ENCODE peak calls at places on chromosomes 7 and 10, in five cellular contexts. One of them, this sample, is unnamed. For H3K9me3 and H3K36me3, the result is how much of the 10 kb centered on the place peaks cover.

GRCh38 chr7:117137868-117138267 is 184.6 kb downstream of the ST7 start:
- DNase-seq in left ventricle myocardium inferior: no peak
- DNase-seq in Peyer's patch: no peak
- DNase-seq in CD8-positive, alpha-beta T cell: no peak
- DNase-seq in transverse colon: no peak
- DNase-seq in this sample: no peak

GRCh38 chr10:50993817-50994251 is 80.5 kb upstream of the PRKG1 start:
- DNase-seq in left ventricle myocardium inferior: peak
- DNase-seq in Peyer's patch: peak
- DNase-seq in CD8-positive, alpha-beta T cell: no peak
- DNase-seq in transverse colon: no peak
- DNase-seq in this sample: no peak

GRCh38 chr10:116989439-116989838 is 15.5 kb downstream of the SHTN1 start:
- DNase-seq in left ventricle myocardium inferior: no peak
- DNase-seq in Peyer's patch: no peak
- DNase-seq in CD8-positive, alpha-beta T cell: no peak
- DNase-seq in transverse colon: no peak
- DNase-seq in this sample: no peak

GRCh38 chr7:36040679-36041078 is 112.4 kb upstream of the EEPD1 start:
- DNase-seq in left ventricle myocardium inferior: no peak
- DNase-seq in Peyer's patch: no peak
- DNase-seq in CD8-positive, alpha-beta T cell: no peak
- DNase-seq in transverse colon: no peak
- DNase-seq in this sample: no peak

GRCh38 chr7:88095-88926 is 104.1 kb upstream of the FAM20C start:
- DNase-seq in left ventricle myocardium inferior: no peak
- DNase-seq in Peyer's patch: peak
- DNase-seq in CD8-positive, alpha-beta T cell: no peak
- DNase-seq in transverse colon: no peak
- DNase-seq in this sample: no peak

GRCh38 chr7:101121996-101122932 is 4.6 kb upstream of the SERPINE1 start:
- DNase-seq in left ventricle myocardium inferior: peak
- DNase-seq in Peyer's patch: peak
- DNase-seq in CD8-positive, alpha-beta T cell: no peak
- DNase-seq in transverse colon: peak
- DNase-seq in this sample: no peak

GRCh38 chr7:22866965-22867364 is 44.3 kb upstream of the TOMM7 start:
- DNase-seq in left ventricle myocardium inferior: no peak
- DNase-seq in Peyer's patch: no peak
- DNase-seq in CD8-positive, alpha-beta T cell: no peak
- DNase-seq in transverse colon: no peak
- DNase-seq in this sample: no peak

GRCh38 chr10:105506258-105506657 is 865.2 kb downstream of the SORCS3 start:
- DNase-seq in left ventricle myocardium inferior: no peak
- DNase-seq in Peyer's patch: no peak
- DNase-seq in CD8-positive, alpha-beta T cell: no peak
- DNase-seq in transverse colon: no peak
- DNase-seq in this sample: no peak

GRCh38 chr7:2645274-2645868 is 13.6 kb downstream of the TTYH3 start:
- DNase-seq in left ventricle myocardium inferior: no peak
- DNase-seq in Peyer's patch: peak
- DNase-seq in CD8-positive, alpha-beta T cell: peak
- DNase-seq in transverse colon: no peak
- DNase-seq in this sample: peak

GRCh38 chr10:95289003-95289920 is 1.5 kb downstream of the PDLIM1 start:
- DNase-seq in left ventricle myocardium inferior: no peak
- DNase-seq in Peyer's patch: peak
- DNase-seq in CD8-positive, alpha-beta T cell: no peak
- DNase-seq in transverse colon: peak
- DNase-seq in this sample: no peak

GRCh38 chr10:88541116-88541626 is 41.9 kb downstream of the RNLS start:
- DNase-seq in left ventricle myocardium inferior: no peak
- DNase-seq in Peyer's patch: no peak
- DNase-seq in CD8-positive, alpha-beta T cell: no peak
- DNase-seq in transverse colon: no peak
- DNase-seq in this sample: no peak

GRCh38 chr10:98168766-98169165 is 34.3 kb downstream of the R3HCC1L start:
- DNase-seq in left ventricle myocardium inferior: no peak
- DNase-seq in Peyer's patch: no peak
- DNase-seq in CD8-positive, alpha-beta T cell: no peak
- DNase-seq in transverse colon: no peak
- DNase-seq in this sample: no peak

GRCh38 chr7:55100172-55100961 is 81.5 kb downstream of the EGFR start:
- DNase-seq in left ventricle myocardium inferior: peak
- DNase-seq in Peyer's patch: peak
- DNase-seq in CD8-positive, alpha-beta T cell: no peak
- DNase-seq in transverse colon: peak
- DNase-seq in this sample: no peak

GRCh38 chr10:115432188-115432819 is 339.1 kb downstream of the ATRNL1 start:
- DNase-seq in left ventricle myocardium inferior: no peak
- DNase-seq in Peyer's patch: no peak
- DNase-seq in CD8-positive, alpha-beta T cell: no peak
- DNase-seq in transverse colon: no peak
- DNase-seq in this sample: no peak

GRCh38 chr10:3363316-3364070 is 190.9 kb upstream of the PITRM1 start:
- DNase-seq in left ventricle myocardium inferior: no peak
- DNase-seq in Peyer's patch: no peak
- DNase-seq in CD8-positive, alpha-beta T cell: no peak
- DNase-seq in transverse colon: no peak
- DNase-seq in this sample: no peak

GRCh38 chr10:3362415-3362814 is 189.8 kb upstream of the PITRM1 start:
- DNase-seq in left ventricle myocardium inferior: no peak
- DNase-seq in Peyer's patch: no peak
- DNase-seq in CD8-positive, alpha-beta T cell: no peak
- DNase-seq in transverse colon: no peak
- DNase-seq in this sample: no peak

GRCh38 chr10:3364768-3365480 is 192.3 kb upstream of the PITRM1 start:
- DNase-seq in left ventricle myocardium inferior: no peak
- DNase-seq in Peyer's patch: no peak
- DNase-seq in CD8-positive, alpha-beta T cell: no peak
- DNase-seq in transverse colon: peak
- DNase-seq in this sample: no peak

GRCh38 chr10:3357729-3358128 is 185.1 kb upstream of the PITRM1 start:
- DNase-seq in left ventricle myocardium inferior: no peak
- DNase-seq in Peyer's patch: no peak
- DNase-seq in CD8-positive, alpha-beta T cell: no peak
- DNase-seq in transverse colon: no peak
- DNase-seq in this sample: peak

GRCh38 chr10:3361640-3362039 is 189.1 kb upstream of the PITRM1 start:
- DNase-seq in left ventricle myocardium inferior: no peak
- DNase-seq in Peyer's patch: no peak
- DNase-seq in CD8-positive, alpha-beta T cell: no peak
- DNase-seq in transverse colon: no peak
- DNase-seq in this sample: no peak
- H3K9me3 ChIP-seq in left ventricle myocardium inferior: under half
- H3K9me3 ChIP-seq in Peyer's patch: under half
- H3K9me3 ChIP-seq in CD8-positive, alpha-beta T cell: under half
- H3K9me3 ChIP-seq in transverse colon: under half
- H3K9me3 ChIP-seq in this sample: under half

DNA sequence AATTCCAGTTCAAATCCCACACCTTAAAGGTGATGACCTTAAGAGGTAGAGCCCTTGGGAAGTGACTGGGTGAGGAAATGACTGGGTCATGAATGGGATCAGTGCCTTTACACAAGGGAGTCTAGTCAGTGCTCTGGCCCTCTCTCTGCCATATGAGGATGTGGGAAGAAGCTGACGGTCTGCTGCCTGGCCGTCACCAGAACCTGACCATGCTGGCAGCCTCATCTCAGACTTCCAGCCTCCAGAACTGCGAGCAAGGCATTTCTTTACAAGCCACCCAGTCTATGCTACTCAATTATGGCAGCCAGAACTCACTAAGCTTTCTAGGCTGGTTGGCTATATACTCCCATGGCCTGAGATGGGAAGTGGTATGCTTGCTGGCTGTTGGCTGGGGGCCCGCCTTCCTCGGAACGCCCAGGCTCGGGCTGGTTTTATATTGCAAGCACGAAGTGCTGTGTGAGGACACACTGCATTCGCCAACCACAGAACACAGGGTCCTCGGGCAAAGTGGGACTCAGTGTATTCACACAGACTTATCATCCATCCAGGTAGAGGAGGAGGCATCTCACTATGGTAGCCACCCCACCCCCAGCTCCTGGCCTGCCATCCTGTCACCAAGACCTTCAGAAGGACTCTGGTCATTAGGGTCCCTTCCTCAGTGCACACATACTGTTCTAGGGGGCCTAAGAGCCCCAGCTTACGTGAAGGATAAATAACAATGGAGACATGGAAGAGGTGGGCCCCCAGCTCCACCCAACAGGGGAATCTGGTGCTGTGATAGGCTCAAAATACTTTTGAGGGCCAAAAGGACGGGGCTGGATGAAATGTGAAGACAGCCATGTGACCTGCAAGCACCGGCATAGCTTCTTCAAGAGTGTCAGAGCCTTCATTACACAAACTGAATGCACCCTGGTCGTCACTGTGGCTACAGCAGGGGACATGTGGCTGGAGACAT is 49.0 kb downstream of the ZRANB1 start:
- DNase-seq in left ventricle myocardium inferior: no peak
- DNase-seq in Peyer's patch: no peak
- DNase-seq in CD8-positive, alpha-beta T cell: no peak
- DNase-seq in transverse colon: no peak
- DNase-seq in this sample: peak
- H3K36me3 ChIP-seq in left ventricle myocardium inferior: half or more
- H3K36me3 ChIP-seq in Peyer's patch: under half
- H3K36me3 ChIP-seq in CD8-positive, alpha-beta T cell: under half
- H3K36me3 ChIP-seq in transverse colon: under half
- H3K36me3 ChIP-seq in this sample: under half

DNA sequence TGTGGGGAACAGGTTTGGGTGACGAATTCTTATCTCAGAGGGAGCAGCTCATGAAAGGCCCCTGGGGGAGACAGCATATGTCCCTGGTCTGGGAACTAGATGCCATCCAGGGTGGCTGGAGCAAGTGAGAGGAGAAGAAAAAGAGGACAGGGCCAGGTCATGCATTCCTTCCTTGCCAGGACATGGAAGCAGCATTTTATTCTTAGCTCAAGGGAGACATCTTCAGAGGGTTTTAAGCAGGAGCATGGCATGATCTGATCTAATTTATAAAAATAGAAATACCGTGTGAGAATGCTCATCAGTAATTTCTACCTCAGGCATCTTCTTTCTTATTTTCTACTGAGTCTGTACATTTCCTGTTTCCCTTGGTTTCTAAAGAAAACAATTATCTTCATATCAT is 386.0 kb downstream of the GALNT17 start:
- DNase-seq in left ventricle myocardium inferior: no peak
- DNase-seq in Peyer's patch: no peak
- DNase-seq in CD8-positive, alpha-beta T cell: no peak
- DNase-seq in transverse colon: no peak
- DNase-seq in this sample: no peak
- H3K9me3 ChIP-seq in left ventricle myocardium inferior: under half
- H3K9me3 ChIP-seq in Peyer's patch: under half
- H3K9me3 ChIP-seq in CD8-positive, alpha-beta T cell: under half
- H3K9me3 ChIP-seq in transverse colon: under half
- H3K9me3 ChIP-seq in this sample: half or more

GRCh38 chr7:158781976-158782637 is 47.2 kb downstream of the ESYT2 start:
- DNase-seq in left ventricle myocardium inferior: no peak
- DNase-seq in Peyer's patch: no peak
- DNase-seq in CD8-positive, alpha-beta T cell: no peak
- DNase-seq in transverse colon: no peak
- DNase-seq in this sample: no peak
- H3K36me3 ChIP-seq in left ventricle myocardium inferior: under half
- H3K36me3 ChIP-seq in Peyer's patch: under half
- H3K36me3 ChIP-seq in CD8-positive, alpha-beta T cell: under half
- H3K36me3 ChIP-seq in transverse colon: under half
- H3K36me3 ChIP-seq in this sample: half or more

DNA sequence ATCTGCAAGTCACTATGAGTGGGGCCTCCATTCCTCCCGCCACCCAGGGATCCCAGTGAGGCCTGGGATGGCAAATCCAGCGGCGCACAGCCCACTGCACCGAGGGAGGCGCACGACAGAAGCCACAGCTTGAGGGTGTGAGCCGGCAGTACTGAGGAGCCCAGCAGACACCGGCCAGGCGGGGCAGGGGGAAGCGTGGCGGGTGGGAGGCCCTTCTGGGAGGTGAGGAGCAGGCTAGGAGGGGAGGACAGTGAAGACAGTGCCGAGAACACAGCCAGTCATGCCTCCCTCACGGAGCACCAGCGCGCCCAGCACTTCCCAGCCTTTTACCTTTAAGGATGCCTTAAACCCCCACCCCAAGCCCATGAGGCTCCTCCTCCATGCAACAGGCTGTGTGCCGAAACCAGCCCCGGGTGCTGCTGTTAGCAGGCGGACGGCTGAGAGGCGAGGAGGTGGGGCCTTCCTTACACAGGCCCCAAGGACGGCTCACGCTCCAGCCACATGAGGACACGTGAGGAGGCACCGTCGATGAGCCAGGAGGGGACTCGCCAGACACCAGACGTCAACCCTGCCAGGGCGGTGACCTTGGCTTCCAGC is 258.5 kb downstream of the PTPRN2 start:
- DNase-seq in left ventricle myocardium inferior: no peak
- DNase-seq in Peyer's patch: no peak
- DNase-seq in CD8-positive, alpha-beta T cell: no peak
- DNase-seq in transverse colon: no peak
- DNase-seq in this sample: peak
- H3K9me3 ChIP-seq in left ventricle myocardium inferior: under half
- H3K9me3 ChIP-seq in Peyer's patch: under half
- H3K9me3 ChIP-seq in CD8-positive, alpha-beta T cell: under half
- H3K9me3 ChIP-seq in transverse colon: under half
- H3K9me3 ChIP-seq in this sample: under half

GRCh38 chr7:6288270-6288860 is 15.9 kb upstream of the CYTH3 start:
- DNase-seq in left ventricle myocardium inferior: no peak
- DNase-seq in Peyer's patch: no peak
- DNase-seq in CD8-positive, alpha-beta T cell: no peak
- DNase-seq in transverse colon: no peak
- DNase-seq in this sample: no peak

GRCh38 chr7:6279937-6280336 is 7.5 kb upstream of the CYTH3 start:
- DNase-seq in left ventricle myocardium inferior: no peak
- DNase-seq in Peyer's patch: no peak
- DNase-seq in CD8-positive, alpha-beta T cell: no peak
- DNase-seq in transverse colon: no peak
- DNase-seq in this sample: peak

GRCh38 chr7:6284461-6285360 is 12.3 kb upstream of the CYTH3 start:
- DNase-seq in left ventricle myocardium inferior: no peak
- DNase-seq in Peyer's patch: peak
- DNase-seq in CD8-positive, alpha-beta T cell: no peak
- DNase-seq in transverse colon: no peak
- DNase-seq in this sample: peak

GRCh38 chr7:6286486-6286885 is 14.1 kb upstream of the CYTH3 start:
- DNase-seq in left ventricle myocardium inferior: no peak
- DNase-seq in Peyer's patch: no peak
- DNase-seq in CD8-positive, alpha-beta T cell: no peak
- DNase-seq in transverse colon: no peak
- DNase-seq in this sample: peak

GRCh38 chr7:6284055-6284400 is 11.6 kb upstream of the CYTH3 start:
- DNase-seq in left ventricle myocardium inferior: no peak
- DNase-seq in Peyer's patch: no peak
- DNase-seq in CD8-positive, alpha-beta T cell: no peak
- DNase-seq in transverse colon: no peak
- DNase-seq in this sample: no peak
- H3K36me3 ChIP-seq in left ventricle myocardium inferior: under half
- H3K36me3 ChIP-seq in Peyer's patch: under half
- H3K36me3 ChIP-seq in CD8-positive, alpha-beta T cell: under half
- H3K36me3 ChIP-seq in transverse colon: under half
- H3K36me3 ChIP-seq in this sample: under half

DNA sequence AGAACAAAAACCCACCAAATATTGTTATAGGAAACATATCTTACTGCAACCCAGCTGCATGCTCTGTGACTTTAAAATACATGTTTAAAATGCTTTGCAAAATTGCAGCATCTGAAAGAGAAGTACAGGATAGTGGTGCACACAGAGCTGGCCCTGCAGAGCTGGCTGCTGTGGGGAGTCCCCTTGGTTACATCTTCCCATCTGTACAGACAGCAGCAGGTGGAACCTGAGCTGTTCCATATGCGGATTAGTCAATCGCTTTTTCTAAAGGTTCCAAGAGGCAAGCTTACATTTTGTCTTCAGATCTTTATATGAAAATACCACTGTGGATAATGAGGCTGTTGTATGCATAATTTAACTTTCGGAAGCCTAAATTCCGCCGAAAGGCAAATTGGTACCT is 444.1 kb downstream of the NRG3 start:
- DNase-seq in left ventricle myocardium inferior: no peak
- DNase-seq in Peyer's patch: no peak
- DNase-seq in CD8-positive, alpha-beta T cell: no peak
- DNase-seq in transverse colon: no peak
- DNase-seq in this sample: no peak
- H3K9me3 ChIP-seq in left ventricle myocardium inferior: under half
- H3K9me3 ChIP-seq in Peyer's patch: under half
- H3K9me3 ChIP-seq in CD8-positive, alpha-beta T cell: under half
- H3K9me3 ChIP-seq in transverse colon: under half
- H3K9me3 ChIP-seq in this sample: under half

This sample was measured in spleen.